ENCODE peak calls at places on chromosomes 2 and 18, in five cellular contexts. N, W, C, M and S are unnamed samples.

GRCh38 chr2:154698789-154699559 is 479 bp downstream of the KCNJ3 start:
- DNase-seq in N (no peak), W (peak; percentile 87), C (no peak), M (no peak), S (no peak)

GRCh38 chr2:27427863-27428212 is 593 bp upstream of the NRBP1 start:
- DNase-seq in N (no peak), W (no peak), C (no peak), M (peak; percentile 2), S (no peak)

GRCh38 chr18:44715245-44715644 is 34.6 kb downstream of the SETBP1 start:
- DNase-seq in N (peak; percentile 91), W (no peak), C (no peak), M (peak; percentile 85), S (no peak)

GRCh38 chr2:19617251-19617650 is 258.8 kb upstream of the OSR1 start:
- DNase-seq in N (peak; percentile 15), W (no peak), C (no peak), M (no peak), S (no peak)

GRCh38 chr2:46493241-46493970 is 14.0 kb downstream of the TMEM247 start:
- DNase-seq in N (peak; percentile 64), W (no peak), C (no peak), M (peak; percentile 76), S (no peak)

GRCh38 chr2:219249203-219249980 is 3.7 kb upstream of the TUBA4B start:
- DNase-seq in N (peak; percentile 92), W (no peak), C (peak; percentile 11), M (peak; percentile 70), S (peak; percentile 89)

GRCh38 chr2:209834767-209835166 is 63.1 kb downstream of the UNC80 start:
- DNase-seq in N (no peak), W (no peak), C (no peak), M (no peak), S (no peak)

GRCh38 chr2:152466925-152467676 is 132.1 kb downstream of the FMNL2 start:
- DNase-seq in N (peak; percentile 74), W (no peak), C (no peak), M (peak; percentile 44), S (no peak)

GRCh38 chr2:64283641-64284371 is 139.6 kb upstream of the PELI1 start:
- DNase-seq in N (no peak), W (no peak), C (no peak), M (no peak), S (peak; percentile 51)